ENCODE peak calls at places on chromosomes 5 and 9, in five cellular contexts. T is PC-3, K is glutamatergic neuron, D is Peyer's patch, L is osteoblast. A is an unnamed sample.

GRCh38 chr5:177194278-177194677 is 60.7 kb downstream of the NSD1 start:
- DNase-seq in T (peak), K (no peak), D (no peak), L (peak), A (peak)

GRCh38 chr9:10112070-10112469 is 500.7 kb downstream of the PTPRD start:
- DNase-seq in T (no peak), K (no peak), D (no peak), L (no peak), A (no peak)

GRCh38 chr5:132044207-132044606 is 16.2 kb upstream of the IL3 start:
- DNase-seq in T (no peak), K (peak), D (peak), L (no peak), A (no peak)

GRCh38 chr5:124408738-124409453 is 337.5 kb downstream of the ZNF608 start:
- DNase-seq in T (no peak), K (no peak), D (no peak), L (no peak), A (no peak)

GRCh38 chr9:77384406-77384805 is 207.1 kb downstream of the VPS13A start:
- DNase-seq in T (peak), K (no peak), D (no peak), L (no peak), A (peak)

GRCh38 chr9:104279535-104280215 is 185.6 kb downstream of the SMC2 start:
- DNase-seq in T (peak), K (no peak), D (no peak), L (peak), A (peak)

GRCh38 chr5:110727025-110727314 is 499 bp upstream of the TMEM232 start:
- DNase-seq in T (peak), K (no peak), D (no peak), L (no peak), A (no peak)

GRCh38 chr5:102867999-102868662 is 113.0 kb downstream of the PAM start:
- DNase-seq in T (no peak), K (no peak), D (no peak), L (peak), A (no peak)

GRCh38 chr9:114303977-114304376 is 18.9 kb upstream of the ORM1 start:
- DNase-seq in T (no peak), K (no peak), D (peak), L (no peak), A (no peak)

GRCh38 chr5:53167836-53168235 is 58.3 kb upstream of the MOCS2 start:
- DNase-seq in T (no peak), K (no peak), D (peak), L (no peak), A (no peak)

GRCh38 chr5:78809444-78809843 is 160.9 kb upstream of the LHFPL2 start:
- DNase-seq in T (no peak), K (no peak), D (no peak), L (no peak), A (no peak)

GRCh38 chr9:34551751-34552605 is 29.2 kb upstream of the ENHO start:
- DNase-seq in T (no peak), K (no peak), D (peak), L (peak), A (no peak)

GRCh38 chr9:27303219-27303618 is 6.3 kb upstream of the EQTN start:
- DNase-seq in T (peak), K (no peak), D (no peak), L (no peak), A (no peak)

GRCh38 chr9:94588681-94589080 is 4.9 kb downstream of the FBP2 start:
- DNase-seq in T (no peak), K (no peak), D (peak), L (no peak), A (no peak)

GRCh38 chr9:90060256-90060655 is 455.4 kb downstream of the GADD45G start:
- DNase-seq in T (no peak), K (no peak), D (no peak), L (no peak), A (no peak)

GRCh38 chr5:95932941-95933340 is 28.7 kb downstream of the ELL2 start:
- DNase-seq in T (no peak), K (no peak), D (no peak), L (no peak), A (no peak)

DNA sequence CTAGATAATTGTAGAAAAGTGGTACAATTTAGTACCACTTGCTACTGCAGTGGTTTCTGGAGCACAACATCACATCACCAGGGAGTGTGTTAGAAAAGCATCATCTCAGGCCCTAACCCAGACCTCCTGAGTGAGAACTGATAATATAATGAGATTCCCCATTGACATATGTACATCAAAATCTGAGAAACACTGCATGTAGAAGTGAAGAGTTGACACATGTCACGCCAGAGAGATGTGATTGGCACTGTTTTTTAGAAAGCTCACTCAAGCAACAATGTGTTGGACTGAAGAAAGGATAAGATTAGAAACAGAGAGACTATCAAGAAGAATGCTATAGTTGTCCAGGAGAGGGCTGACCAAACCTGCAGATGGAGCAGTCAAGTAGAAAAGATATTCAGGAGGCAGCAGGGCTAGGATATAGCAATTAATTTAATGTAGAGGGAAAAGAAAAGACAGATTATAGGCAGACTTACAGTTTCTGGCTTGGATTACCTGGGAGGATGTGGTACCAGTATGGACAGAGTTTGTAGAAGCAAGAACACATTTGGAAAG is 324.4 kb upstream of the ADAMTSL1 start:
- DNase-seq in T (peak), K (no peak), D (no peak), L (peak), A (no peak)
- TF ChIP-seq CTCF in T (peak), K (no peak), D (peak), L (peak), A (no peak)

GRCh38 chr9:127925959-127926949 is 4.3 kb downstream of the PIP5KL1 start:
- DNase-seq in T (no peak), K (no peak), D (no peak), L (no peak), A (no peak)
- TF ChIP-seq CTCF in T (no peak), K (no peak), D (no peak), L (no peak), A (no peak)

GRCh38 chr9:101791938-101792337 is 53.5 kb upstream of the GRIN3A start:
- DNase-seq in T (peak), K (peak), D (peak), L (no peak), A (peak)
- TF ChIP-seq CTCF in T (peak), K (peak), D (peak), L (no peak), A (peak)

GRCh38 chr5:30620481-30621085 is 572.9 kb upstream of the CDH6 start:
- DNase-seq in T (no peak), K (no peak), D (no peak), L (no peak), A (no peak)
- TF ChIP-seq CTCF in T (no peak), K (no peak), D (no peak), L (no peak), A (no peak)

A was measured in RWPE1.